ENCODE peak calls at places on chromosomes 5 and 9, in nine cellular contexts. N is astrocyte of the spinal cord; Y is iPS DF 19.7; A is NCI-H82; J is GM06990; B is ELR; W is activated CD4-positive, CD25-positive, alpha-beta regulatory T cell; E is testis; S is endothelial cell. T is an unnamed sample.

GRCh38 chr5:181129601-181130000 is 1.4 kb downstream of the OR2V1 start:
- DNase-seq in J (no peak), S (no peak), Y (no peak), B (no peak), E (no peak), N (no peak), A (no peak), W (no peak), T (no peak)

GRCh38 chr9:4207881-4208615 is 91.8 kb downstream of the GLIS3 start:
- DNase-seq in B (no peak), S (no peak), J (no peak), E (no peak), N (peak; percentile 71), A (no peak), Y (no peak), W (no peak), T (no peak)

GRCh38 chr9:7780261-7780988 is 19.2 kb downstream of the DMAC1 start:
- DNase-seq in N (peak; percentile 55), W (no peak), Y (no peak), J (no peak), A (peak; percentile 77), B (peak; percentile 13), E (no peak), S (no peak), T (no peak)

GRCh38 chr5:143527808-143528207 is 124.3 kb upstream of the NR3C1 start:
- DNase-seq in A (no peak), Y (no peak), N (peak; percentile 51), B (peak; percentile 63), S (no peak), E (no peak), W (no peak), J (no peak), T (no peak)

GRCh38 chr9:35741740-35742139 is 7.3 kb downstream of the GBA2 start:
- DNase-seq in B (no peak), E (no peak), A (no peak), W (no peak), Y (no peak), J (no peak), N (no peak), S (no peak), T (no peak)

GRCh38 chr9:9950813-9951212 is 662.0 kb downstream of the PTPRD start:
- DNase-seq in J (no peak), A (no peak), N (peak; percentile 36), E (no peak), W (no peak), B (no peak), S (no peak), Y (no peak), T (no peak)

GRCh38 chr5:86968311-86968753 is 299.4 kb upstream of the RASA1 start:
- DNase-seq in N (peak; percentile 89), Y (no peak), S (peak; percentile 9), E (no peak), J (no peak), B (peak; percentile 78), A (peak; percentile 55), W (no peak), T (peak; percentile 15)

GRCh38 chr5:119070578-119070827 is 384 bp upstream of the DMXL1 start:
- DNase-seq in N (no peak), B (no peak), A (peak; percentile 94), W (peak; percentile 70), J (no peak), S (no peak), E (peak; percentile 94), Y (no peak), T (no peak)

GRCh38 chr5:14264605-14265316 is 121.6 kb downstream of the TRIO start:
- DNase-seq in E (peak; percentile 94), W (peak; percentile 35), J (peak; percentile 89), S (peak; percentile 89), N (peak; percentile 94), Y (no peak), B (peak; percentile 99), A (peak; percentile 97), T (peak; percentile 91)

T was measured in SK-N-DZ.